ENCODE peak calls at places on chromosomes 4 and X, in ten cellular contexts. M, S, A, U, N, W, V, C, R and E are unnamed samples.

GRCh38 chr4:55866290-55866907 is 13.0 kb downstream of the EXOC1 start:
- DNase-seq in U (peak; percentile 96), R (no peak), C (no peak), M (peak; percentile 82), N (no peak), S (peak; percentile 93), V (peak; percentile 88), A (peak; percentile 94), W (no peak), E (no peak)

GRCh38 chrX:776529-777230 is 146.1 kb downstream of the SHOX start:
- DNase-seq in A (peak; percentile 52), C (no peak), R (no peak), V (no peak), N (no peak), U (no peak), W (no peak), M (peak; percentile 57), S (no peak), E (no peak)

GRCh38 chr4:101419324-101420135 is 72.2 kb upstream of the PPP3CA start:
- DNase-seq in V (peak; percentile 94), S (peak; percentile 19), N (no peak), A (peak; percentile 89), C (no peak), U (peak; percentile 78), M (no peak), R (no peak), W (no peak), E (no peak)

GRCh38 chr4:97153042-97153441 is 990.2 kb downstream of the STPG2 start:
- DNase-seq in C (no peak), N (no peak), V (peak; percentile 36), S (peak; percentile 3), A (peak; percentile 35), R (peak; percentile 1), W (no peak), U (peak; percentile 12), M (peak; percentile 10), E (no peak)

GRCh38 chrX:128754130-128754529 is 701.9 kb upstream of the ACTRT1 start:
- DNase-seq in S (no peak), R (no peak), C (no peak), N (no peak), M (no peak), W (no peak), A (no peak), U (no peak), V (no peak), E (no peak)

GRCh38 chr4:2937146-2937857 is 25.9 kb downstream of the NOP14 start:
- DNase-seq in W (peak; percentile 62), R (no peak), V (no peak), S (no peak), M (peak; percentile 68), A (peak; percentile 56), N (no peak), U (peak; percentile 79), C (peak; percentile 21), E (no peak)

GRCh38 chrX:110732274-110732673 is 63.3 kb downstream of the CHRDL1 start:
- DNase-seq in A (no peak), R (no peak), U (no peak), S (no peak), W (no peak), M (no peak), C (no peak), V (no peak), N (no peak), E (no peak)

GRCh38 chr4:140615451-140615850 is 46.7 kb upstream of the UCP1 start:
- DNase-seq in A (no peak), W (no peak), S (no peak), M (no peak), V (no peak), N (no peak), R (no peak), U (no peak), C (no peak), E (no peak)

GRCh38 chrX:46125139-46125538 is 420.1 kb downstream of the ZNF674 start:
- DNase-seq in M (no peak), R (no peak), A (no peak), S (peak; percentile 19), W (no peak), V (no peak), N (no peak), C (no peak), U (peak; percentile 17), E (no peak)

GRCh38 chrX:154727418-154728323 is 23.2 kb downstream of the GAB3 start:
- DNase-seq in A (peak; percentile 39), C (peak; percentile 72), S (peak; percentile 58), V (peak; percentile 86), W (no peak), N (no peak), M (no peak), U (peak; percentile 77), R (no peak), E (peak; percentile 34)
- H3K4me1 ChIP-seq in A (peaks cover 40% of the 10 kb centered on the region), C (peaks cover 4% of the 10 kb centered on the region), S (peaks cover 56% of the 10 kb centered on the region), V (peaks cover 71% of the 10 kb centered on the region), W (peaks cover 83% of the 10 kb centered on the region), N (peaks cover 60% of the 10 kb centered on the region), M (no peaks in the 10 kb centered on the region), U (peaks cover 18% of the 10 kb centered on the region), R (no peaks in the 10 kb centered on the region), E (no peaks in the 10 kb centered on the region)

DNA sequence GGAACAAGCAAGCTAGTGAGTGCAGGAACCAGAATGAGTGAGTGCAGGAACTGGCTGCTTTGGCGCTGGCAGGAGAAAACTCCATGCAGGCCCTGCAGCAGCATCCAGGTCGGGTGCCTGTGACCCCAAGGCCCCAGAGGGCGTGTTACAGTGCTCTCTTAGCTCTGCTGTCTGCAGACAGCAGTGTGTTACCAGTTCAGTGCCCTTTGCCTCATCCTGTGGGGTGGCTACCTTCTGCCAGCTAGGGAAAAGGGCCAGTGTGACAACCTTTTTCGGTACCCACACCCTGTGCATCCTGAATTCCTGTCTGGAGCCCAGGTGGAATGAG is 202.3 kb upstream of the SMIM31 start:
- DNase-seq in S (no peak), W (peak; percentile 40), N (peak; percentile 3), M (no peak), V (no peak), C (no peak), A (no peak), R (no peak), U (no peak), E (no peak)
- H3K4me1 ChIP-seq in S (no peaks in the 10 kb centered on the region), W (no peaks in the 10 kb centered on the region), N (no peaks in the 10 kb centered on the region), M (no peaks in the 10 kb centered on the region), V (no peaks in the 10 kb centered on the region), C (no peaks in the 10 kb centered on the region), A (no peaks in the 10 kb centered on the region), R (no peaks in the 10 kb centered on the region), U (no peaks in the 10 kb centered on the region), E (no peaks in the 10 kb centered on the region)

GRCh38 chr4:81562093-81562492 is 90.4 kb upstream of the RASGEF1B start:
- DNase-seq in V (no peak), U (no peak), C (no peak), W (no peak), N (no peak), R (peak; percentile 93), S (no peak), A (no peak), M (no peak), E (no peak)

GRCh38 chr4:81566076-81566663 is 94.5 kb upstream of the RASGEF1B start:
- DNase-seq in S (no peak), M (no peak), R (no peak), A (no peak), V (no peak), W (no peak), U (no peak), C (no peak), N (no peak), E (no peak)

GRCh38 chr4:81564025-81564424 is 92.3 kb upstream of the RASGEF1B start:
- DNase-seq in S (no peak), M (no peak), R (no peak), U (no peak), W (no peak), C (no peak), N (no peak), A (no peak), V (no peak), E (no peak)

GRCh38 chr4:81571105-81571504 is 99.4 kb upstream of the RASGEF1B start:
- DNase-seq in R (no peak), S (no peak), M (no peak), C (no peak), W (no peak), V (no peak), N (no peak), U (no peak), A (no peak), E (no peak)

DNA sequence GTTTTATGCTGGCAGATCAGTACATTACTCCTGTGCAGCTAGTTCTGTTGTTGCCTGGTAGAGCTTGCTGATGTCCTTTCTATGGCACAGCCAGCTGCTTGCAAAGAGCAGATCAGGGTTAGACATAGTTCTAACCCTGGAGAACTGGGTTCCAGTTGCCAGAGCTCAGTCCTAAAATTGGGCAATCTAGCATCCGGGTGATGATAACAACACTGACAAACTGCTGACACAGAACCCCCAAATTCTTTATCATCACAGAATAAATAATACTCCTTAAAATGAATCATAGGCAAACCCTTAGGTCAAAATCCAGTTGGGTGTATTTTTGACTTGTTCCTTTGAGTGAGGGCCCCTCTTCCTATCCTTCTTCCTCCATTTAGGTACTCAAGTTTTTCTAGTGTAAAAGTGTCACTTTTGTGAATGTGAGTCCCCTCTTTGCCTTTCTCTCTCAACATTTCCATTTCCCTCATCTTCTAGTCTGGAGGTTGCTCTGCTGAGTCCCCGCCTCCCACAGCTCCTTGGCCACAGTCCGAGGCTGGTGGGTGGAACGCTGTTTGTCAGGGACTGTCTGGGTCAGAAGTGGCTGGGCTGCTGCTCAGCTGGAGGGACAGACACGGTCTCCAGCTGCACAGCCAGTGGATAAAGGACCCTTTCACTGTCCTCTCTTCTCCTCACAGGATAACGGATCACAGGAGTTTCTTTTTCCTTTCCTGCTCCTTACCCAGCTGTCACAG is 93.6 kb upstream of the RASGEF1B start:
- DNase-seq in V (no peak), S (peak; percentile 2), U (peak; percentile 3), W (peak; percentile 90), N (peak; percentile 58), A (peak; percentile 23), M (no peak), C (peak; percentile 68), R (peak; percentile 37), E (peak; percentile 78)
- H3K4me1 ChIP-seq in V (no peaks in the 10 kb centered on the region), S (peaks cover 22% of the 10 kb centered on the region), U (peaks cover 3% of the 10 kb centered on the region), W (peaks cover 10% of the 10 kb centered on the region), N (no peaks in the 10 kb centered on the region), A (no peaks in the 10 kb centered on the region), M (no peaks in the 10 kb centered on the region), C (no peaks in the 10 kb centered on the region), R (peaks cover 69% of the 10 kb centered on the region), E (no peaks in the 10 kb centered on the region)

GRCh38 chr4:48234575-48234974 is 35.1 kb downstream of the TEC start:
- DNase-seq in U (no peak), S (no peak), R (no peak), M (no peak), V (no peak), A (no peak), N (no peak), W (no peak), C (no peak), E (no peak)

GRCh38 chr4:48237996-48238645 is 31.5 kb downstream of the TEC start:
- DNase-seq in U (no peak), V (peak; percentile 57), S (no peak), C (no peak), M (no peak), R (no peak), A (peak; percentile 22), N (no peak), W (no peak), E (no peak)

DNA sequence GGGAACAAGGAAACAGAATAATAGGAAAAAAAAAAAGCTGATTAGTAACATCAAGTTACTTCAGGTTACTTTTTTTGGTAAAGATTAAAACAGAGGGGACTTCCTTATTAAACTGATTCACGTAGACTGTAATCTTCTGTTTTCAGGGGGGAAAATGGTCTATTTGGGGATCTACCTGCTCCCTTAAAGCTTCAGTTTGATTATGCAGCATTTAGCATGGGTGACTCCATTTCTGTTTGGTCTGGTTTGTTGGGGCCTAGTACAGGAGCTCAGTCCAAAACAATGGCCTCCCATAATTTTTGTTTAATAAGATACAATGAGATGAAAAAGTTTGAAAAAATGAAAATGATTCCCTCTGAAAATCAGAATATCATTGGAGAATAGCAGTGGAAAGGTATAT is 34.6 kb downstream of the TEC start:
- DNase-seq in U (no peak), C (no peak), R (no peak), V (no peak), M (no peak), W (no peak), S (no peak), A (no peak), N (no peak), E (no peak)
- H3K4me1 ChIP-seq in U (no peaks in the 10 kb centered on the region), C (no peaks in the 10 kb centered on the region), R (no peaks in the 10 kb centered on the region), V (no peaks in the 10 kb centered on the region), M (no peaks in the 10 kb centered on the region), W (no peaks in the 10 kb centered on the region), S (no peaks in the 10 kb centered on the region), A (no peaks in the 10 kb centered on the region), N (no peaks in the 10 kb centered on the region), E (no peaks in the 10 kb centered on the region)